ENCODE peak calls at places on chromosome 12, in nine cellular contexts. K, Y, M, J, C, W, Z, T and E are unnamed samples.

GRCh38 chr12:42761601-42762350 is 172.2 kb upstream of the PRICKLE1 start:
- DNase-seq in Y (no peak), K (no peak), W (no peak), M (no peak), J (no peak), T (no peak), Z (no peak), C (no peak), E (no peak)

GRCh38 chr12:77837876-77838291 is 7.2 kb downstream of the NAV3 start:
- DNase-seq in M (no peak), K (no peak), C (no peak), W (no peak), Z (no peak), J (no peak), Y (peak; percentile 33), T (no peak), E (no peak)

GRCh38 chr12:91983935-91984334 is 161.7 kb downstream of the BTG1 start:
- DNase-seq in W (no peak), J (no peak), T (no peak), Y (no peak), K (no peak), Z (no peak), M (no peak), C (no peak), E (no peak)

GRCh38 chr12:52965337-52965731 is 16.4 kb downstream of the KRT18 start:
- DNase-seq in M (no peak), Z (no peak), C (no peak), J (no peak), T (no peak), K (no peak), Y (peak; percentile 87), W (no peak), E (no peak)

GRCh38 chr12:41220931-41221330 is 32.8 kb downstream of the PDZRN4 start:
- DNase-seq in Y (no peak), C (no peak), Z (no peak), J (no peak), W (no peak), T (no peak), M (no peak), K (no peak), E (no peak)

GRCh38 chr12:100643246-100643645 is 69.8 kb downstream of the GAS2L3 start:
- DNase-seq in Y (no peak), C (no peak), Z (no peak), M (no peak), W (no peak), T (no peak), K (no peak), J (no peak), E (no peak)

GRCh38 chr12:94126067-94126466 is 22.3 kb upstream of the PLXNC1 start:
- DNase-seq in T (no peak), K (no peak), Y (no peak), J (no peak), M (no peak), W (no peak), C (no peak), Z (no peak), E (no peak)

GRCh38 chr12:115451785-115452736 is 768.1 kb upstream of the TBX3 start:
- DNase-seq in C (no peak), Z (no peak), K (peak; percentile 10), M (peak; percentile 71), T (no peak), J (no peak), Y (peak; percentile 92), W (peak; percentile 62), E (no peak)

GRCh38 chr12:113056631-113057488 is at the start of gene DTX1:
- DNase-seq in M (no peak), K (no peak), Y (peak; percentile 70), Z (no peak), W (no peak), C (peak; percentile 19), J (no peak), T (no peak), E (no peak)

GRCh38 chr12:116955382-116956021 is 44.8 kb downstream of the FBXW8 start:
- DNase-seq in W (peak; percentile 16), M (no peak), Y (peak; percentile 67), K (no peak), Z (no peak), J (peak; percentile 42), C (no peak), T (no peak), E (no peak)

GRCh38 chr12:63028951-63029350 is 94.0 kb upstream of the PPM1H start:
- DNase-seq in C (no peak), Z (no peak), Y (no peak), J (no peak), M (no peak), T (no peak), W (no peak), K (no peak), E (no peak)

GRCh38 chr12:95322335-95322734 is 104.7 kb downstream of the VEZT start:
- DNase-seq in M (no peak), Z (peak; percentile 58), C (no peak), Y (no peak), T (no peak), K (no peak), J (no peak), W (no peak), E (no peak)